ENCODE peak calls at places on chromosomes 12 and 14, in six cellular contexts. Y is AG10803, G is brain microvascular endothelial cell, R is natural killer cell, V is nephron progenitor cell, C is progenitor cell of endocrine pancreas. Z is an unnamed sample.

GRCh38 chr14:91405241-91405721 is 12.3 kb downstream of the CCDC88C start:
- DNase-seq in R (no peak), V (no peak), Y (no peak), G (no peak), C (no peak), Z (no peak)

GRCh38 chr12:122865268-122866231 is 30.3 kb downstream of the HIP1R start:
- DNase-seq in Y (no peak), G (no peak), V (no peak), C (no peak), R (no peak), Z (no peak)

GRCh38 chr14:100589071-100589759 is 2.0 kb upstream of the BEGAIN start:
- DNase-seq in G (no peak), Y (no peak), C (no peak), R (no peak), V (peak), Z (no peak)

GRCh38 chr12:56221233-56221756 is 427 bp downstream of the RNF41 start:
- DNase-seq in Y (peak), R (no peak), C (no peak), G (peak), V (peak), Z (no peak)

GRCh38 chr12:41202051-41202450 is 13.9 kb downstream of the PDZRN4 start:
- DNase-seq in R (no peak), G (no peak), Y (no peak), C (no peak), V (no peak), Z (no peak)

GRCh38 chr14:68563256-68564131 is 229.4 kb downstream of the ZFP36L1 start:
- DNase-seq in V (no peak), C (no peak), R (no peak), Y (peak), G (no peak), Z (no peak)

GRCh38 chr12:49956663-49957569 is 4.8 kb upstream of the AQP5 start:
- DNase-seq in V (no peak), C (no peak), G (no peak), Y (no peak), R (no peak), Z (no peak)

GRCh38 chr14:30559638-30560071 is 697 bp downstream of the G2E3 start:
- DNase-seq in G (peak), V (peak), R (no peak), C (no peak), Y (peak), Z (no peak)

GRCh38 chr14:103629503-103630121 is 601 bp downstream of the KLC1 start:
- DNase-seq in R (peak), Y (no peak), G (no peak), C (peak), V (peak), Z (peak)

GRCh38 chr12:67705394-67706370 is 57.1 kb downstream of the DYRK2 start:
- DNase-seq in G (peak), V (no peak), C (no peak), Y (peak), R (no peak), Z (no peak)

GRCh38 chr14:102525213-102526143 is 15.9 kb upstream of the ANKRD9 start:
- DNase-seq in V (no peak), G (peak), Y (peak), C (no peak), R (no peak), Z (no peak)

GRCh38 chr12:106736051-106736957 is 38.2 kb upstream of the RIC8B start:
- DNase-seq in Y (no peak), C (no peak), V (no peak), R (no peak), G (no peak), Z (no peak)

GRCh38 chr12:19434538-19434937 is 4.8 kb upstream of the AEBP2 start:
- DNase-seq in Y (no peak), R (no peak), C (no peak), G (no peak), V (no peak), Z (no peak)

GRCh38 chr12:124524231-124524925 is 43.0 kb downstream of the NCOR2 start:
- DNase-seq in V (no peak), C (no peak), Y (peak), R (no peak), G (peak), Z (no peak)

GRCh38 chr14:59583755-59584154 is 7.1 kb upstream of the CCDC175 start:
- DNase-seq in V (no peak), Y (peak), R (no peak), C (no peak), G (peak), Z (no peak)

GRCh38 chr14:73789996-73790581 is 61.5 kb upstream of the PTGR2 start:
- DNase-seq in C (no peak), Y (peak), R (no peak), V (no peak), G (peak), Z (no peak)

GRCh38 chr14:25042362-25043299 is 7.3 kb downstream of the STXBP6 start:
- DNase-seq in C (no peak), G (peak), Y (peak), V (no peak), R (no peak), Z (no peak)

GRCh38 chr14:96409701-96410100 is 17.8 kb downstream of the AK7 start:
- DNase-seq in C (no peak), Y (no peak), R (no peak), V (no peak), G (no peak), Z (no peak)

GRCh38 chr14:39303100-39303499 is 69.4 kb downstream of the MIA2 start:
- DNase-seq in V (no peak), R (no peak), G (no peak), Y (no peak), C (no peak), Z (no peak)

GRCh38 chr12:96236221-96236822 is 42.1 kb downstream of the ELK3 start:
- DNase-seq in Y (peak), V (no peak), R (no peak), C (no peak), G (peak), Z (no peak)

GRCh38 chr12:46371718-46372130 is 849 bp downstream of the SLC38A2 start:
- DNase-seq in Y (peak), G (peak), R (no peak), C (peak), V (peak), Z (no peak)

GRCh38 chr12:120222288-120222832 is 21.4 kb upstream of the RPLP0 start:
- DNase-seq in Y (no peak), R (no peak), C (no peak), V (no peak), G (no peak), Z (no peak)
- TF ChIP-seq CTCF in Y (no peak), R (no peak), C (no peak), V (no peak), G (no peak), Z (no peak)

DNA sequence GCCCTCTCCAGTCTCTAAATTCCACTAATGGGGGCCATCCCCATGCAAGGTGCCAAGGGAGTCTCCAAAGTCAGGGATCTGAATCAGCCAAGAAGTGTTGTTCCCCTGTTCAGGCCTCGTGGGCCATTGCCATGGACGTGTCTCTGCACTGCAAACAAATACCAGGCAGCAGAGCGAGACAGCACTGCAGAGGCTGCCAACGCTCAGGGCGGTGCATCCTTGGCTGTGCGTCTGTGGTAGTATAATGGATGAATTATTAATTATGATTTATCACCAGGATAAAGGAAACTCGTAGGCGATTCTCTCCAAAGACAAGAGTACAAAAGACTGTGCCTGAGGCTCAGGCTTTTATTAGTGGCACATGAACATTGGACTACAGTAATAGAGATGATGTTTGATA is 122.3 kb upstream of the NTF3 start:
- DNase-seq in R (no peak), G (no peak), Y (no peak), V (no peak), C (no peak), Z (no peak)
- TF ChIP-seq CTCF in R (no peak), G (no peak), Y (no peak), V (no peak), C (no peak), Z (no peak)

GRCh38 chr12:53198470-53199110 is 8.5 kb downstream of the ITGB7 start:
- DNase-seq in G (no peak), R (no peak), C (no peak), Y (no peak), V (no peak), Z (no peak)

GRCh38 chr12:53201170-53201541 is 5.9 kb downstream of the ITGB7 start:
- DNase-seq in C (no peak), G (no peak), Y (peak), R (no peak), V (no peak), Z (no peak)

GRCh38 chr12:53200458-53201169 is 6.4 kb downstream of the ITGB7 start:
- DNase-seq in Y (no peak), G (no peak), R (no peak), C (no peak), V (no peak), Z (no peak)

GRCh38 chr12:53200107-53200457 is 7.0 kb downstream of the ITGB7 start:
- DNase-seq in R (no peak), V (no peak), C (no peak), Y (no peak), G (no peak), Z (no peak)

DNA sequence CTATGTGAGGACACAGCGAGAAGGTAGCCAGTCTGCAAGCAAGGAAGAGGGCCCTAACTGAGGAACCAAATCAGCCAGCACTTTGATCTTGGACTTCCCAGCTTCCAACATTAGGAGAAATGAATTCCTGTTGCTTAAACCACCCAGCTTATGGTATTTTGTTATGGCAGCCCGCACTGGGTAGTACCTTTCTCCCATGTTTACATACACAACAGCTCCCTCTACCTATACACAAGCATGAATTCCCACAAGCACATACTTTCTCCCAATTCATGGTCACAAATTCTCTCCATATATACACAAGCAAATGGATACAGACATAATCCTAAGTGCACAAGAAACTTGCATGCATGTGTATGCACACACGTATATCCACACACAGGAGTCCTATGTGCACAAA is 7.4 kb downstream of the ITGB7 start:
- DNase-seq in C (no peak), R (no peak), G (no peak), Y (no peak), V (no peak), Z (no peak)
- TF ChIP-seq CTCF in C (no peak), R (no peak), G (no peak), Y (no peak), V (no peak), Z (no peak)

GRCh38 chr12:57479376-57480115 is at the start of gene ARHGAP9:
- DNase-seq in Y (no peak), G (no peak), V (no peak), R (peak), C (no peak), Z (no peak)
- TF ChIP-seq CTCF in Y (no peak), G (no peak), V (no peak), R (no peak), C (no peak), Z (no peak)

GRCh38 chr12:121576851-121577391 is 3.9 kb downstream of the KDM2B start:
- DNase-seq in C (no peak), R (no peak), V (peak), Y (peak), G (peak), Z (no peak)

GRCh38 chr12:121579190-121579791 is 1.5 kb downstream of the KDM2B start:
- DNase-seq in V (peak), G (no peak), R (peak), C (peak), Y (no peak), Z (peak)

GRCh38 chr12:121579981-121580868 is 598 bp downstream of the KDM2B start:
- DNase-seq in Y (peak), C (peak), G (peak), R (peak), V (peak), Z (peak)

GRCh38 chr12:121577443-121578180 is 3.2 kb downstream of the KDM2B start:
- DNase-seq in Y (no peak), R (no peak), C (no peak), G (no peak), V (peak), Z (no peak)

GRCh38 chr12:121578230-121579189 is 2.3 kb downstream of the KDM2B start:
- DNase-seq in Y (no peak), G (no peak), V (peak), R (no peak), C (no peak), Z (no peak)
- TF ChIP-seq CTCF in Y (no peak), G (no peak), V (no peak), R (no peak), C (no peak), Z (no peak)

GRCh38 chr12:127729381-127729780 is 537.6 kb upstream of the TMEM132C start:
- DNase-seq in G (peak), V (no peak), R (no peak), C (no peak), Y (peak), Z (no peak)

GRCh38 chr12:127728729-127729128 is 538.2 kb upstream of the TMEM132C start:
- DNase-seq in V (no peak), R (no peak), C (no peak), G (no peak), Y (no peak), Z (no peak)

GRCh38 chr12:127728285-127728684 is 538.7 kb upstream of the TMEM132C start:
- DNase-seq in Y (peak), V (no peak), R (no peak), C (no peak), G (no peak), Z (no peak)

GRCh38 chr12:127726928-127727327 is 540.0 kb upstream of the TMEM132C start:
- DNase-seq in R (no peak), G (no peak), V (no peak), C (no peak), Y (peak), Z (no peak)

DNA sequence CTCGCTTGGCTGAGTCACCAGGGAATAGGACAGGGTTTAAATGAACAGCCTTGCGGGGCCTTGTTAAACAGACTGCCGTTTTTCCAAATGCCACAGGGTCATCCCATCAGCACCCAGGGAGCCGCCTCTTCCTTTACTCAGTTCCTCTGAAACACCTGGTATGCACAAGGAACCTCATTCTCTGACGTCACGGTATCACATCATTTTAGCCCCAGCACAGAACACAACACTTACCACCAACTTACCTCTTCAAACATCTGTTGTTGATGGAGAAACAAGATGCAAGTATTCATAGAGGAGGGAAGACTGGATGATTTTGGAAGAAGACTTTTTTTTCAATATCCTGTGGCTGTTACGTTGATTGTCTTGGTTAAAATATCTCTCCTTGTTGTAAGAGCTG is 535.3 kb upstream of the TMEM132C start:
- DNase-seq in C (no peak), V (no peak), R (no peak), G (no peak), Y (no peak), Z (no peak)
- TF ChIP-seq CTCF in C (no peak), V (no peak), R (no peak), G (no peak), Y (no peak), Z (no peak)

Z was measured in mesothelial cell of epicardium.